ENCODE peak calls at places on chromosome 2, in six cellular contexts. C is NCI-H1694; R is endothelial cell of umbilical vein; A is astrocyte of the spinal cord; H is activated CD4-positive, CD25-positive, alpha-beta regulatory T cell treated with anti-CD3 and anti-CD28 coated beads, Interleukin-2, amount 50 U/mL, for 16 hours; U is OCI-LY7. Z is an unnamed sample.

GRCh38 chr2:131121464-131121863 is 16.3 kb downstream of the PLEKHB2 start:
- DNase-seq in A (no peak), R (no peak), H (no peak), U (no peak), C (no peak), Z (no peak)

GRCh38 chr2:128469203-128469602 is 150.5 kb upstream of the HS6ST1 start:
- DNase-seq in U (peak), A (no peak), C (no peak), R (no peak), H (no peak), Z (no peak)

GRCh38 chr2:212536385-212537310 is 2.0 kb downstream of the ERBB4 start:
- DNase-seq in U (no peak), H (no peak), A (no peak), C (no peak), R (peak), Z (no peak)

GRCh38 chr2:236693531-236693930 is 123.9 kb downstream of the ACKR3 start:
- DNase-seq in A (no peak), R (no peak), U (no peak), C (no peak), H (no peak), Z (no peak)

GRCh38 chr2:75464348-75464946 is 96.3 kb downstream of the EVA1A start:
- DNase-seq in R (peak), A (peak), H (no peak), C (peak), U (peak), Z (peak)

GRCh38 chr2:23432531-23432930 is 47.6 kb downstream of the KLHL29 start:
- DNase-seq in C (no peak), A (no peak), H (no peak), U (no peak), R (no peak), Z (no peak)

GRCh38 chr2:112474844-112475486 is 7.0 kb upstream of the TTL start:
- DNase-seq in R (no peak), A (peak), C (no peak), H (no peak), U (no peak), Z (peak)

GRCh38 chr2:175097297-175097696 is 70.7 kb downstream of the ATF2 start:
- DNase-seq in H (no peak), A (peak), R (no peak), C (no peak), U (no peak), Z (peak)

GRCh38 chr2:7838636-7839035 is 843.2 kb upstream of the ID2 start:
- DNase-seq in C (no peak), A (peak), U (no peak), R (no peak), H (no peak), Z (no peak)

GRCh38 chr2:138564586-138565250 is 63.1 kb downstream of the SPOPL start:
- DNase-seq in H (no peak), U (no peak), A (no peak), C (no peak), R (no peak), Z (no peak)

GRCh38 chr2:40118622-40119021 is 333.3 kb downstream of the SLC8A1 start:
- DNase-seq in C (no peak), U (no peak), R (no peak), H (no peak), A (no peak), Z (no peak)

GRCh38 chr2:96554293-96555145 is 18.0 kb downstream of the ARID5A start:
- DNase-seq in A (peak), U (peak), R (peak), H (peak), C (peak), Z (no peak)

GRCh38 chr2:126513033-126513432 is 142.9 kb upstream of the GYPC start:
- DNase-seq in R (no peak), A (no peak), H (no peak), C (no peak), U (no peak), Z (no peak)

GRCh38 chr2:124804014-124804940 is 779.2 kb downstream of the CNTNAP5 start:
- DNase-seq in H (no peak), C (peak), R (no peak), U (peak), A (no peak), Z (peak)

GRCh38 chr2:121944072-121944829 is 188.8 kb downstream of the TSN start:
- DNase-seq in A (peak), C (no peak), R (no peak), H (no peak), U (no peak), Z (peak)

GRCh38 chr2:72827999-72828646 is 2.3 kb upstream of the EXOC6B start:
- DNase-seq in C (no peak), R (peak), H (no peak), U (no peak), A (peak), Z (no peak)

GRCh38 chr2:11904029-11904428 is 157.6 kb downstream of the LPIN1 start:
- DNase-seq in U (peak), H (no peak), A (no peak), R (no peak), C (no peak), Z (no peak)

GRCh38 chr2:50672286-50672685 is 359.6 kb downstream of the NRXN1 start:
- DNase-seq in U (no peak), C (no peak), R (no peak), A (no peak), H (no peak), Z (no peak)

GRCh38 chr2:151350579-151351195 is 6.7 kb upstream of the TNFAIP6 start:
- DNase-seq in H (no peak), U (no peak), R (peak), A (peak), C (no peak), Z (peak)

GRCh38 chr2:241546771-241547498 is 11.6 kb upstream of the BOK start:
- DNase-seq in U (no peak), A (peak), R (peak), H (no peak), C (no peak), Z (peak)

GRCh38 chr2:238024986-238025385 is 35.8 kb upstream of the SCLY start:
- DNase-seq in U (no peak), C (no peak), H (no peak), A (peak), R (no peak), Z (peak)

GRCh38 chr2:82740527-82740926 is 1718.6 kb downstream of the SUCLG1 start:
- DNase-seq in A (no peak), U (no peak), H (no peak), R (no peak), C (no peak), Z (no peak)

GRCh38 chr2:239201531-239201876 is 199.3 kb downstream of the HDAC4 start:
- DNase-seq in C (no peak), U (no peak), H (no peak), R (no peak), A (no peak), Z (no peak)

GRCh38 chr2:112629224-112629623 is 16.5 kb upstream of the SLC20A1 start:
- DNase-seq in R (no peak), H (no peak), U (no peak), C (no peak), A (no peak), Z (no peak)